ENCODE peak calls at places on chromosome 21, in four cellular contexts. W is EH, N is keratinocyte, U is colonic mucosa. Y is an unnamed sample.

GRCh38 chr21:33281101-33281652 is 15.0 kb downstream of the IL10RB start:
- DNase-seq in W (no peak), N (no peak), U (no peak), Y (no peak)

GRCh38 chr21:40054403-40054802 is 187.2 kb downstream of the PCP4 start:
- DNase-seq in W (no peak), N (no peak), U (peak), Y (no peak)

GRCh38 chr21:29163381-29164115 is 33.1 kb downstream of the MAP3K7CL start:
- DNase-seq in W (peak), N (no peak), U (no peak), Y (no peak)

GRCh38 chr21:16476056-16476850 is 746.5 kb downstream of the USP25 start:
- DNase-seq in W (no peak), N (no peak), U (no peak), Y (no peak)

GRCh38 chr21:44780767-44781459 is 20.7 kb downstream of the UBE2G2 start:
- DNase-seq in W (no peak), N (no peak), U (no peak), Y (no peak)

GRCh38 chr21:45816794-45817193 is 164.8 kb upstream of the COL6A1 start:
- DNase-seq in W (no peak), N (no peak), U (no peak), Y (no peak)

GRCh38 chr21:32702702-32703101 is 25.1 kb downstream of the SYNJ1 start:
- DNase-seq in W (peak), N (no peak), U (no peak), Y (no peak)

GRCh38 chr21:32533053-32533452 is 52.3 kb downstream of the TCP10L start:
- DNase-seq in W (no peak), N (no peak), U (no peak), Y (no peak)

GRCh38 chr21:18249542-18250152 is 5.0 kb downstream of the CHODL start:
- DNase-seq in W (no peak), N (no peak), U (no peak), Y (no peak)

GRCh38 chr21:42118901-42119300 is 47.8 kb downstream of the UMODL1 start:
- DNase-seq in W (no peak), N (no peak), U (no peak), Y (no peak)

GRCh38 chr21:16535100-16535418 is 805.3 kb downstream of the USP25 start:
- DNase-seq in W (no peak), N (peak), U (no peak), Y (peak)

GRCh38 chr21:35227774-35228173 is 178.7 kb upstream of the RUNX1 start:
- DNase-seq in W (no peak), N (no peak), U (no peak), Y (peak)

GRCh38 chr21:14684071-14684470 is 138.0 kb upstream of the SAMSN1 start:
- DNase-seq in W (no peak), N (no peak), U (no peak), Y (no peak)

GRCh38 chr21:34517491-34518245 is 5.7 kb upstream of the KCNE1 start:
- DNase-seq in W (no peak), N (no peak), U (no peak), Y (no peak)

GRCh38 chr21:15943009-15943666 is 213.4 kb downstream of the USP25 start:
- DNase-seq in W (no peak), N (no peak), U (no peak), Y (no peak)

GRCh38 chr21:46056450-46056903 is 41.4 kb upstream of the COL6A2 start:
- DNase-seq in W (peak), N (no peak), U (peak), Y (peak)

GRCh38 chr21:46097826-46098286 is at the start of gene COL6A2:
- DNase-seq in W (peak), N (no peak), U (peak), Y (peak)

GRCh38 chr21:39313042-39313456 is 383 bp downstream of the BRWD1 start:
- DNase-seq in W (no peak), N (no peak), U (peak), Y (peak)

GRCh38 chr21:43369124-43369523 is 57.8 kb downstream of the SIK1 start:
- DNase-seq in W (peak), N (no peak), U (no peak), Y (peak)

GRCh38 chr21:44962481-44962966 is 22.7 kb downstream of the SLX9 start:
- DNase-seq in W (peak), N (no peak), U (no peak), Y (no peak)

GRCh38 chr21:39527664-39528381 is 76.1 kb downstream of the SH3BGR start:
- DNase-seq in W (no peak), N (no peak), U (peak), Y (no peak)

GRCh38 chr21:41678944-41679343 is 87.9 kb downstream of the RIPK4 start:
- DNase-seq in W (peak), N (peak), U (peak), Y (peak)

GRCh38 chr21:44880762-44881585 is 7.5 kb upstream of the PTTG1IP start:
- DNase-seq in W (peak), N (no peak), U (no peak), Y (no peak)

GRCh38 chr21:17711896-17712295 is 99.2 kb upstream of the BTG3 start:
- DNase-seq in W (peak), N (no peak), U (no peak), Y (no peak)

GRCh38 chr21:36691539-36692124 is 7.3 kb upstream of the SIM2 start:
- DNase-seq in W (no peak), N (no peak), U (no peak), Y (no peak)

GRCh38 chr21:30718239-30718909 is at the start of gene KRTAP21-3:
- DNase-seq in W (no peak), N (peak), U (no peak), Y (no peak)

GRCh38 chr21:34836103-34836932 is 167.5 kb downstream of the CLIC6 start:
- DNase-seq in W (peak), N (no peak), U (no peak), Y (peak)

GRCh38 chr21:45482899-45483821 is 59.1 kb downstream of the SLC19A1 start:
- DNase-seq in W (no peak), N (no peak), U (no peak), Y (no peak)

GRCh38 chr21:46181953-46182547 is 2.2 kb downstream of the SPATC1L start:
- DNase-seq in W (no peak), N (no peak), U (peak), Y (no peak)

GRCh38 chr21:33685613-33686197 is 43.4 kb downstream of the ITSN1 start:
- DNase-seq in W (peak), N (no peak), U (no peak), Y (no peak)

Y was measured in gastrocnemius medialis.